ENCODE peak calls at places on chromosome 12, in seven cellular contexts. A, C, B, Y, E, U and N are unnamed samples.

GRCh38 chr12:1573960-1574862 is 20.2 kb downstream of the FBXL14 start:
- DNase-seq in A (no peak), C (no peak), B (no peak), Y (no peak), E (no peak), U (no peak), N (no peak)

GRCh38 chr12:11658796-11659195 is 9.3 kb downstream of the ETV6 start:
- DNase-seq in A (no peak), C (no peak), B (no peak), Y (no peak), E (no peak), U (no peak), N (peak)

GRCh38 chr12:337039-337438 is 52.1 kb downstream of the KDM5A start:
- DNase-seq in A (no peak), C (no peak), B (no peak), Y (no peak), E (no peak), U (no peak), N (no peak)

GRCh38 chr12:21697829-21698630 is 40.4 kb upstream of the LDHB start:
- DNase-seq in A (no peak), C (no peak), B (no peak), Y (no peak), E (no peak), U (no peak), N (peak)

GRCh38 chr12:1800646-1801284 is 19.6 kb upstream of the LRTM2 start:
- DNase-seq in A (peak), C (no peak), B (peak), Y (no peak), E (no peak), U (peak), N (no peak)

GRCh38 chr12:60257063-60257462 is 661.2 kb downstream of the SLC16A7 start:
- DNase-seq in A (no peak), C (no peak), B (no peak), Y (no peak), E (no peak), U (no peak), N (peak)

GRCh38 chr12:11749943-11750690 is 100.6 kb downstream of the ETV6 start:
- DNase-seq in A (no peak), C (no peak), B (no peak), Y (no peak), E (no peak), U (no peak), N (no peak)

GRCh38 chr12:119544780-119545625 is 48.6 kb upstream of the TMEM233 start:
- DNase-seq in A (peak), C (peak), B (peak), Y (peak), E (peak), U (peak), N (peak)

GRCh38 chr12:27583057-27583797 is 59.2 kb downstream of the PPFIBP1 start:
- DNase-seq in A (no peak), C (no peak), B (no peak), Y (no peak), E (no peak), U (no peak), N (peak)

GRCh38 chr12:5554711-5555110 is 122.8 kb downstream of the NTF3 start:
- DNase-seq in A (no peak), C (peak), B (no peak), Y (no peak), E (no peak), U (no peak), N (no peak)

GRCh38 chr12:66774921-66775320 is 96.0 kb upstream of the GRIP1 start:
- DNase-seq in A (no peak), C (no peak), B (no peak), Y (no peak), E (no peak), U (no peak), N (no peak)